ENCODE peak calls at places on chromosomes 3 and 15, in six cellular contexts. V, K, D, O, Y and I are unnamed samples.
A peak's percentile ranks its signal among the peaks of the same experiment; 100 is the strongest.

GRCh38 chr15:20645956-20646355 is 104.4 kb upstream of the GOLGA6L6 start:
- DNase-seq in Y (no peak), K (no peak), V (no peak), O (peak; percentile 62), D (no peak), I (no peak)

GRCh38 chr3:151816091-151816604 is 2.2 kb downstream of the AADAC start:
- DNase-seq in D (no peak), K (peak; percentile 12), V (peak; percentile 71), O (peak; percentile 44), Y (no peak), I (peak; percentile 40)

GRCh38 chr3:52041118-52041847 is 15.1 kb downstream of the DUSP7 start:
- DNase-seq in O (no peak), K (no peak), D (no peak), Y (no peak), V (peak; percentile 37), I (no peak)

GRCh38 chr3:102466001-102466400 is 31.2 kb downstream of the ZPLD1 start:
- DNase-seq in V (no peak), D (no peak), O (no peak), K (no peak), Y (no peak), I (no peak)

GRCh38 chr3:116442331-116443021 is 2.8 kb downstream of the LSAMP start:
- DNase-seq in O (no peak), Y (no peak), D (no peak), V (no peak), K (no peak), I (no peak)

GRCh38 chr3:17412950-17413530 is 329.4 kb downstream of the TBC1D5 start:
- DNase-seq in V (peak; percentile 76), D (no peak), O (no peak), Y (no peak), K (peak; percentile 63), I (peak; percentile 22)

GRCh38 chr3:194587438-194587931 is 45.7 kb downstream of the TMEM44 start:
- DNase-seq in O (no peak), V (no peak), D (no peak), K (peak; percentile 85), Y (peak; percentile 70), I (no peak)

GRCh38 chr15:101028321-101028720 is 109.2 kb downstream of the LRRK1 start:
- DNase-seq in V (no peak), O (peak; percentile 22), D (no peak), K (no peak), Y (no peak), I (no peak)

GRCh38 chr3:139134678-139135372 is 90.1 kb upstream of the PRR23C start:
- DNase-seq in V (no peak), Y (no peak), D (no peak), O (no peak), K (no peak), I (no peak)

GRCh38 chr3:98945006-98945626 is 43.6 kb upstream of the DCBLD2 start:
- DNase-seq in Y (no peak), K (peak; percentile 46), O (no peak), V (no peak), D (no peak), I (no peak)

GRCh38 chr3:39144095-39144747 is 9.2 kb downstream of the CSRNP1 start:
- DNase-seq in D (no peak), Y (no peak), V (peak; percentile 14), O (no peak), K (no peak), I (no peak)

GRCh38 chr3:188165596-188165995 is 11.6 kb downstream of the LPP start:
- DNase-seq in Y (no peak), O (no peak), K (no peak), V (peak; percentile 28), D (no peak), I (no peak)

GRCh38 chr3:120198305-120198878 is 86.6 kb downstream of the GPR156 start:
- DNase-seq in Y (no peak), V (peak; percentile 32), O (no peak), K (peak; percentile 39), D (no peak), I (no peak)

GRCh38 chr3:186225603-186226002 is 116.7 kb upstream of the ETV5 start:
- DNase-seq in O (no peak), D (no peak), K (no peak), Y (no peak), V (no peak), I (no peak)

GRCh38 chr3:50714953-50715352 is 40.2 kb downstream of the DOCK3 start:
- DNase-seq in Y (no peak), K (no peak), O (no peak), V (peak; percentile 50), D (no peak), I (no peak)

DNA sequence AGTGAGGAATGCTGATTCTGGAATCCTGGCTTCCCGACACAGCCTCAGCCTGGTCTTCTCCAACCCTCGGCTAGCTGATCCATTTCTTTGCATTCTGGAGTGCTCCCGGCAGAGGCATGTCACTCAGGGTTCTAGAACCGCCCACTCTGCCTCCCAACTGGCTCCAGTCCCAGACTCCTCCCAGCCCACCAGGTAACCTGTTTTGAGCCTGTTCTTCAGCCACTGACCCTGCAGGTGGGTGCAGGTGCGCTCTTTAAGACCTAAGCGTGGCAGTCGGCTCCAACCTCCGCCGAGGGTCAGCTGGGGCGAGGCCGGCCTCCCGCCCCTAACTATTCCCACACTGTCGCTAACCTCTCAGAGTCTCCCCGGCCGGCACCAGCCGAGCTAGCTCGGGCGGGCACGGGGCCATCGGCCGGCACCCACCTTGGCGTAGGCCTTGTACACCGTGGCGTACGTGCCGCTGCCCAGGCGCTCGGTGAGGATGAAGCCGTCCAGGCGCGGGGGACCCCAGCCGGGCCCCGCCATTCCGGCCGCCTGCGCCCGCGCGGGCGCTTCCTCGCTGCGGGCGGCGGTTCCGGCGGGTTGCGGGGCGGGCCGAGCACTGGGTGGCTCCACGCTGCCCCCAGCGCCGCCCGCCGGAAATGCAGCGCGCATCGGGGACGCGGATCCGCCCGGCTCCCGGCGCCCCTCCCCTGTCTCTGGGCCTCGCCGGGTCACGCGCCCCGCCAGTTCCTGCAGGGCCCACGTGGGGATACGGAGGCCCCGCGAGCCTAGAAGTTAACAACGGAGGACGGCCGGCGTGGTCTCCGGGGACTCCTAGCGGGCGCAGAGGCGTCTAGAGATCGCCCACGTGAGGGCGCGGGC is at the start of gene ULK3:
- DNase-seq in V (peak; percentile 96), D (peak; percentile 58), K (peak; percentile 81), Y (peak; percentile 92), O (peak; percentile 89), I (peak; percentile 92)
- TF ChIP-seq CTCF in V (peak; percentile 50), D (peak; percentile 78), K (peak; percentile 36), Y (peak; percentile 65), O (peak; percentile 56), I (peak; percentile 96)

GRCh38 chr3:89490129-89490528 is 382.7 kb downstream of the EPHA3 start:
- DNase-seq in D (no peak), O (no peak), Y (no peak), V (no peak), K (no peak), I (no peak)
- H3K4me1 ChIP-seq in D (no peaks in the 10 kb centered on the region), O (no peaks in the 10 kb centered on the region), Y (no peaks in the 10 kb centered on the region), V (peaks cover 4% of the 10 kb centered on the region), K (no peaks in the 10 kb centered on the region), I (no peaks in the 10 kb centered on the region)

GRCh38 chr3:88984266-88984665 is 123.2 kb upstream of the EPHA3 start:
- DNase-seq in Y (no peak), D (no peak), K (no peak), O (no peak), V (no peak), I (no peak)
- TF ChIP-seq CTCF in Y (no peak), D (no peak), K (no peak), O (no peak), V (no peak), I (no peak)

GRCh38 chr3:171837698-171838097 is 5.5 kb upstream of the TMEM212 start:
- DNase-seq in V (no peak), K (no peak), O (no peak), D (no peak), Y (no peak), I (no peak)
- H3K4me1 ChIP-seq in V (peaks cover 45% of the 10 kb centered on the region), K (peaks cover 60% of the 10 kb centered on the region), O (peaks cover 19% of the 10 kb centered on the region), D (peaks cover 34% of the 10 kb centered on the region), Y (peaks cover 78% of the 10 kb centered on the region), I (peaks cover 47% of the 10 kb centered on the region)

DNA sequence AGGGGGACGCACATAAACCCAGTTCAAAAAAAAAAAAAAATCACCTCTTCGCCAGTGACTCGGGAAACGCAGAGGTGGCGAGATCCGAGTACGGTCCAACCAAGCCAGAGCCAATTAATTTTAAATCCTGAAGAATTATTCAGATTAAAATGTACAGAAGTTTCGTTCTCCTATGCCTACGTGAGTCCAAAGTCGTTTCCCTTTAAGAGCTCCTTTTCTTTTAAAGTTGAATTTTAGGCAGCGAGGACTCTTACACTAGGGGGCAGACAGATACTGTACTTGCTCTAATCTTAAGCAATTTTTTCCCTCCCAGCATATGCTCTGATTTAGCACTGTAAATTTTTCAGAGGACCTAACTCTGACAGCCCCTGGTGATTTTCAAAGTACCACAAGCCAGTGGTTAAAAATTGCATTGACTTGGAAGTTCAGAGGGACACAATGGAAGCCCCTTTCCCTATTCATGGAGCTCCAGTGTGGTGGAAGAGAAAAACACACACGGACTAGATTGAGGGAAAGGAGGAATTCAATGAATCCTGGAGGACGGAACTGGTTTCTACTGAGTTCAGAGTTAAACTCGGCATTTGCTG is 3.3 kb upstream of the NR2F2 start:
- DNase-seq in O (no peak), V (peak; percentile 86), D (no peak), Y (no peak), K (peak; percentile 94), I (peak; percentile 50)
- TF ChIP-seq CTCF in O (peak; percentile 39), V (peak; percentile 82), D (peak; percentile 64), Y (peak; percentile 78), K (peak; percentile 60), I (peak; percentile 95)